ENCODE peak calls at places on chromosomes 3 and 15, in eight cellular contexts. A, I, D, R, C, B, K and J are unnamed samples.

GRCh38 chr15:74399511-74400312 is 32.3 kb upstream of the CYP11A1 start:
- DNase-seq in A (peak; percentile 80), I (no peak), D (no peak), R (no peak), C (no peak), B (no peak), K (no peak), J (no peak)

GRCh38 chr3:51559266-51559907 is 20.9 kb downstream of the RAD54L2 start:
- DNase-seq in A (no peak), I (no peak), D (no peak), R (no peak), C (peak; percentile 72), B (no peak), K (no peak), J (no peak)

GRCh38 chr15:74857082-74857655 is 14.2 kb upstream of the ULK3 start:
- DNase-seq in A (no peak), I (peak; percentile 80), D (no peak), R (no peak), C (peak; percentile 17), B (no peak), K (no peak), J (no peak)

GRCh38 chr3:133895208-133896001 is at the start of gene RAB6B:
- DNase-seq in A (no peak), I (no peak), D (peak; percentile 52), R (no peak), C (peak; percentile 61), B (peak; percentile 64), K (peak; percentile 33), J (peak; percentile 79)

GRCh38 chr3:105688821-105689220 is 180.0 kb downstream of the CBLB start:
- DNase-seq in A (no peak), I (no peak), D (no peak), R (no peak), C (no peak), B (no peak), K (no peak), J (no peak)

GRCh38 chr15:60408438-60409105 is 10.8 kb upstream of the ANXA2 start:
- DNase-seq in A (no peak), I (no peak), D (no peak), R (no peak), C (no peak), B (no peak), K (no peak), J (no peak)

GRCh38 chr15:51341366-51342248 is at the start of gene GLDN:
- DNase-seq in A (no peak), I (peak; percentile 35), D (peak; percentile 71), R (peak; percentile 92), C (peak; percentile 38), B (peak; percentile 52), K (peak; percentile 22), J (peak; percentile 20)

GRCh38 chr3:125137432-125138033 is 75.0 kb downstream of the SLC12A8 start:
- DNase-seq in A (no peak), I (no peak), D (no peak), R (no peak), C (no peak), B (no peak), K (no peak), J (no peak)

GRCh38 chr3:37852097-37852496 is 9.6 kb upstream of the CTDSPL start:
- DNase-seq in A (no peak), I (no peak), D (no peak), R (no peak), C (no peak), B (no peak), K (no peak), J (no peak)

GRCh38 chr3:18438586-18438985 is 13.4 kb upstream of the SATB1 start:
- DNase-seq in A (peak; percentile 81), I (no peak), D (no peak), R (no peak), C (no peak), B (no peak), K (no peak), J (no peak)

GRCh38 chr15:41892621-41893421 is 1.0 kb downstream of the SPTBN5 start:
- DNase-seq in A (no peak), I (peak; percentile 68), D (peak; percentile 91), R (no peak), C (no peak), B (no peak), K (no peak), J (no peak)

GRCh38 chr3:178512627-178513026 is 23.6 kb upstream of the KCNMB2 start:
- DNase-seq in A (no peak), I (no peak), D (no peak), R (no peak), C (no peak), B (no peak), K (no peak), J (no peak)

GRCh38 chr3:53842436-53843194 is 3.6 kb downstream of the CHDH start:
- DNase-seq in A (no peak), I (peak; percentile 85), D (peak; percentile 54), R (no peak), C (no peak), B (peak; percentile 41), K (peak; percentile 46), J (no peak)

GRCh38 chr3:25663324-25664065 is 1.2 kb downstream of the TOP2B start:
- DNase-seq in A (peak; percentile 38), I (no peak), D (no peak), R (no peak), C (peak; percentile 48), B (no peak), K (no peak), J (no peak)

GRCh38 chr3:182792901-182793662 is at the start of gene ATP11B:
- DNase-seq in A (peak; percentile 77), I (peak; percentile 67), D (peak; percentile 78), R (peak; percentile 83), C (peak; percentile 87), B (peak; percentile 71), K (no peak), J (peak; percentile 64)

GRCh38 chr3:185733980-185734724 is 90.7 kb downstream of the IGF2BP2 start:
- DNase-seq in A (no peak), I (peak; percentile 80), D (peak; percentile 39), R (no peak), C (peak; percentile 84), B (peak; percentile 73), K (peak; percentile 32), J (peak; percentile 58)

GRCh38 chr3:107524214-107525100 is 1.7 kb downstream of the BBX start:
- DNase-seq in A (peak; percentile 30), I (peak; percentile 60), D (peak; percentile 53), R (peak; percentile 82), C (peak; percentile 69), B (peak; percentile 51), K (peak; percentile 26), J (peak; percentile 22)

GRCh38 chr3:136787226-136787793 is 31.6 kb upstream of the SLC35G2 start:
- DNase-seq in A (peak; percentile 15), I (no peak), D (no peak), R (no peak), C (peak; percentile 8), B (no peak), K (no peak), J (no peak)

GRCh38 chr3:9660972-9661371 is 11.7 kb downstream of the MTMR14 start:
- DNase-seq in A (no peak), I (no peak), D (no peak), R (no peak), C (no peak), B (no peak), K (no peak), J (no peak)

GRCh38 chr3:71074416-71074815 is 509.1 kb downstream of the FOXP1 start:
- DNase-seq in A (no peak), I (no peak), D (no peak), R (no peak), C (no peak), B (no peak), K (no peak), J (no peak)